ENCODE peak calls at places on chromosomes 13 and 19, in eight cellular contexts. P, L, Z, Q, O, X, N and I are unnamed samples.

GRCh38 chr19:30268601-30269000 is 103.6 kb upstream of the ZNF536 start:
- DNase-seq in N (no peak), L (no peak), Q (no peak), X (no peak), O (no peak), P (no peak), Z (no peak), I (no peak)

GRCh38 chr13:44876782-44877324 is 112.4 kb downstream of the NUFIP1 start:
- DNase-seq in O (no peak), L (peak; percentile 88), Z (no peak), P (no peak), X (no peak), Q (no peak), N (no peak), I (peak; percentile 96)

GRCh38 chr19:30269638-30270037 is 102.5 kb upstream of the ZNF536 start:
- DNase-seq in Q (no peak), Z (no peak), N (no peak), L (no peak), O (no peak), X (no peak), P (no peak), I (no peak)

GRCh38 chr19:7986321-7987083 is 18.9 kb downstream of the ELAVL1 start:
- DNase-seq in O (no peak), X (no peak), Q (no peak), L (no peak), N (peak; percentile 7), P (peak; percentile 49), Z (peak; percentile 82), I (no peak)

GRCh38 chr19:45901912-45902650 is at the start of gene MYPOP:
- DNase-seq in X (peak; percentile 57), P (no peak), O (no peak), L (peak; percentile 59), N (no peak), Q (no peak), Z (no peak), I (peak; percentile 57)

GRCh38 chr19:41530761-41531301 is 45.1 kb upstream of the CEACAM21 start:
- DNase-seq in P (peak; percentile 62), N (no peak), L (no peak), X (no peak), O (no peak), Z (no peak), Q (no peak), I (no peak)

GRCh38 chr13:77002590-77003190 is 10.8 kb downstream of the CLN5 start:
- DNase-seq in P (peak; percentile 61), Q (no peak), X (peak; percentile 44), Z (peak; percentile 48), O (no peak), L (peak; percentile 71), N (no peak), I (no peak)

GRCh38 chr19:5967994-5968430 is 9.9 kb downstream of the RANBP3 start:
- DNase-seq in Q (peak; percentile 43), Z (peak; percentile 88), O (no peak), L (peak; percentile 91), N (peak; percentile 38), P (peak; percentile 90), X (peak; percentile 88), I (peak; percentile 87)

GRCh38 chr13:77860621-77861020 is 58.0 kb downstream of the EDNRB start:
- DNase-seq in L (no peak), P (peak; percentile 85), O (no peak), Z (peak; percentile 93), N (no peak), Q (no peak), X (no peak), I (no peak)

GRCh38 chr19:44689290-44690130 is 9.4 kb upstream of the CEACAM16 start:
- DNase-seq in O (peak; percentile 92), Q (peak; percentile 70), P (peak; percentile 84), X (peak; percentile 87), Z (peak; percentile 72), L (peak; percentile 89), N (peak; percentile 10), I (peak; percentile 96)

GRCh38 chr19:50205681-50206138 is 2.3 kb downstream of the MYH14 start:
- DNase-seq in P (no peak), X (peak; percentile 75), Z (no peak), O (no peak), N (no peak), L (peak; percentile 72), Q (no peak), I (peak; percentile 73)

GRCh38 chr13:73168993-73169401 is 110.2 kb downstream of the KLF5 start:
- DNase-seq in N (no peak), X (no peak), Q (no peak), P (no peak), Z (peak; percentile 53), L (no peak), O (no peak), I (peak; percentile 58)

GRCh38 chr19:10858204-10858828 is 10.1 kb downstream of the C19orf38 start:
- DNase-seq in Z (no peak), Q (no peak), L (peak; percentile 79), O (no peak), X (no peak), N (no peak), P (peak; percentile 46), I (peak; percentile 69)

GRCh38 chr13:85853161-85853894 is 54.1 kb upstream of the SLITRK6 start:
- DNase-seq in Z (no peak), P (no peak), X (no peak), N (no peak), O (peak; percentile 54), Q (no peak), L (no peak), I (no peak)

GRCh38 chr19:4512070-4512469 is 6.2 kb downstream of the PLIN4 start:
- DNase-seq in L (no peak), N (no peak), P (no peak), X (no peak), Q (no peak), O (no peak), Z (no peak), I (no peak)

GRCh38 chr19:33950141-33950805 is 153.6 kb downstream of the KCTD15 start:
- DNase-seq in N (no peak), P (peak; percentile 13), O (no peak), Z (no peak), X (no peak), L (no peak), Q (no peak), I (peak; percentile 29)

GRCh38 chr19:29831686-29832085 is 19.9 kb downstream of the CCNE1 start:
- DNase-seq in N (no peak), P (no peak), O (peak; percentile 27), Z (no peak), Q (no peak), X (no peak), L (no peak), I (no peak)

GRCh38 chr19:16590876-16591802 is 18.9 kb upstream of the SLC35E1 start:
- DNase-seq in Z (no peak), Q (no peak), X (no peak), L (no peak), N (no peak), O (no peak), P (no peak), I (no peak)

GRCh38 chr19:16589917-16590316 is 17.7 kb upstream of the SLC35E1 start:
- DNase-seq in N (no peak), O (no peak), Q (no peak), L (no peak), X (no peak), Z (no peak), P (no peak), I (no peak)

GRCh38 chr19:16587031-16588023 is 15.1 kb upstream of the SLC35E1 start:
- DNase-seq in Q (no peak), O (no peak), N (no peak), Z (peak; percentile 67), X (no peak), L (peak; percentile 32), P (no peak), I (peak; percentile 63)

GRCh38 chr19:16588089-16588823 is 16.0 kb upstream of the SLC35E1 start:
- DNase-seq in L (peak; percentile 43), P (peak; percentile 49), O (no peak), X (no peak), N (no peak), Q (no peak), Z (peak; percentile 19), I (no peak)

GRCh38 chr19:16588824-16589577 is 16.8 kb upstream of the SLC35E1 start:
- DNase-seq in X (no peak), N (no peak), O (no peak), L (no peak), P (no peak), Q (no peak), Z (no peak), I (no peak)
- H3K4me3 ChIP-seq in X (no peak overlapping the region), N (no peak overlapping the region), O (no peak overlapping the region), L (no peak overlapping the region), P (no peak overlapping the region), Q (no peak overlapping the region), Z (no peak overlapping the region), I (no peak overlapping the region)

GRCh38 chr19:1285737-1286360 is at the start of gene EFNA2:
- DNase-seq in O (no peak), Q (no peak), X (peak; percentile 81), N (no peak), L (no peak), P (no peak), Z (no peak), I (no peak)
- H3K4me3 ChIP-seq in O (no peak within 1 kb of the TSS), Q (no peak within 1 kb of the TSS), X (peak within 1 kb of the TSS; percentile 52), N (no peak within 1 kb of the TSS), L (peak within 1 kb of the TSS; percentile 60), P (peak within 1 kb of the TSS; percentile 45), Z (peak within 1 kb of the TSS; percentile 20), I (peak within 1 kb of the TSS; percentile 86)

DNA sequence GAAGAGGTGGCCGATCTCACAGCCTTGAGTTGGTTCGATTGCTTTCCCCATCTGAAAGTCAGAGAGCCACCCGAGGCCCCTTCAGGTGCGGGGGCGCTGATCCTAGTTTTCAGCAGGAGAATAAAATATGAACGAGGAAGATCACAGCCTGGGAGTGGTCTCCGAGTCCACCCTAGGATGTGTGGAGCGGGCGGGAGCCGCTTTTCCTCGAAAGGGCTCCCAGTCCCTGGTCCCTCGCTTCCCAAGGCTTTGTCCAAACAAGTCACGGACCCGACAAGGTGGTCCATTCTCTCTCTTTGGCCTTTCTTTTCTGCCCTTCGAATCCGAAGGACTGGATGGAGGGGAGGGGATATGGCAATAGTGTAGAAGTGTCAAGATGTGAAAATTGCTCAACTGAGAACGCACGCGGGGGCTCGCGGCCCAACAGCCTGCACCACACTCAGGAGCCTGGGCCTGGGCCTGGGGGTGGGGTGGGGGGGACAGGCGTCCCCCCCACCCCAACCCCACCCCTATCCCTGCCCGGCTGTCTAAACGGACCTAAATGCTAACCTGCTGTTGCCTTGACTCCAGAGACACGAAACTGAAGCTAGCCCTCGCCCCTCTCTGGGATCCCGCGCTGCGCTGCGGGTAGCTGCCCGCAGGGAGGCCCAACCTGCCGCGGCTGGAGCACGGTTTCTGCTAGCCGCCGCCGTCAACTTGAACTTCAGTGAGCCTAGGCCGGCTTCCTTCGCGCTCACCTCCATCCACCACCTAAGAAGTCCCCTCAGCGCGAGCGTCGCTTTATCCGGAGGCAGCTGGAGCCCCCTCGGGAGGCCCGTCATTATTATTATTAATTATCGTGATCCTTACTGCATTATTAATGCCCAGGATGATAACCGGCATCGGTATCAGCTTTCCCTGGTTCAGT is 7.1 kb downstream of the ZIC2 start:
- DNase-seq in X (no peak), P (no peak), Z (no peak), Q (no peak), O (peak; percentile 48), L (peak; percentile 79), N (no peak), I (peak; percentile 88)
- H3K4me3 ChIP-seq in X (no peak overlapping the region), P (no peak overlapping the region), Z (no peak overlapping the region), Q (no peak overlapping the region), O (no peak overlapping the region), L (peak overlapping the region; percentile 54), N (no peak overlapping the region), I (peak overlapping the region; percentile 81)

DNA sequence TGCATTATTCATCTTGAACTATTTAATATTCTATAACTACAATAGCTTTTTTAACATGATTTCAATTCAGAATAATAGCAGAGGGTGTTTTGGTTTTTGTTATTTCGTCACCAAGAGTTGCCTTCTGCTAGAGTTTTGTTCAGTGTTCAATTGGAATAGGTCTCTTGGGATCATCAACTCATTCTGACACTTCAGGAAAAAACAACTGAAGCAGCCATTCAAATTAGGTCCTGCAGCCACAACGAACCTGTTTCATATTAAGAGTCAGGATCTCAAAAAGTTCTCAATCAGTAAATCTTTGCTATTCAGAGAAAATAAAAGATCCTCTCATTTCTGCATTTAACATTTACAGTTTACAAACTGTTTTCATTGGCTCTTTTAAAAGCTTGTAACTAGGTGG is 2.4 kb upstream of the CHAMP1 start:
- DNase-seq in L (no peak), X (no peak), P (no peak), Q (no peak), O (no peak), N (no peak), Z (no peak), I (no peak)
- H3K4me3 ChIP-seq in L (no peak overlapping the region), X (no peak overlapping the region), P (no peak overlapping the region), Q (no peak overlapping the region), O (no peak overlapping the region), N (no peak overlapping the region), Z (no peak overlapping the region), I (no peak overlapping the region)